ENCODE peak calls at places on chromosomes 16 and 17, in seven cellular contexts. One of them, this sample, is unnamed.

GRCh38 chr16:75382611-75383010 is 50.7 kb downstream of the CFDP1 start:
- DNase-seq in H9: no peak
- DNase-seq in DND-41: no peak
- DNase-seq in substantia nigra: no peak
- DNase-seq in heart left ventricle: no peak
- DNase-seq in upper lobe of right lung: no peak
- DNase-seq in RWPE1: peak; percentile 12
- DNase-seq in this sample: no peak

GRCh38 chr16:7398536-7398935 is 65.9 kb downstream of the RBFOX1 start:
- DNase-seq in H9: no peak
- DNase-seq in DND-41: no peak
- DNase-seq in substantia nigra: no peak
- DNase-seq in heart left ventricle: no peak
- DNase-seq in upper lobe of right lung: no peak
- DNase-seq in RWPE1: no peak
- DNase-seq in this sample: no peak

GRCh38 chr16:85402910-85403692 is 210.0 kb upstream of the GSE1 start:
- DNase-seq in H9: no peak
- DNase-seq in DND-41: peak; percentile 86
- DNase-seq in substantia nigra: no peak
- DNase-seq in heart left ventricle: peak; percentile 76
- DNase-seq in upper lobe of right lung: peak; percentile 63
- DNase-seq in RWPE1: no peak
- DNase-seq in this sample: peak; percentile 89

GRCh38 chr17:3647769-3648540 is 11.4 kb downstream of the CTNS start:
- DNase-seq in H9: peak; percentile 85
- DNase-seq in DND-41: peak; percentile 47
- DNase-seq in substantia nigra: peak; percentile 61
- DNase-seq in heart left ventricle: no peak
- DNase-seq in upper lobe of right lung: no peak
- DNase-seq in RWPE1: no peak
- DNase-seq in this sample: no peak

GRCh38 chr16:27728691-27729090 is 178.7 kb downstream of the KATNIP start:
- DNase-seq in H9: no peak
- DNase-seq in DND-41: no peak
- DNase-seq in substantia nigra: no peak
- DNase-seq in heart left ventricle: no peak
- DNase-seq in upper lobe of right lung: no peak
- DNase-seq in RWPE1: peak; percentile 20
- DNase-seq in this sample: peak; percentile 36

GRCh38 chr16:66421891-66422290 is 5.2 kb upstream of the BEAN1 start:
- DNase-seq in H9: no peak
- DNase-seq in DND-41: no peak
- DNase-seq in substantia nigra: no peak
- DNase-seq in heart left ventricle: no peak
- DNase-seq in upper lobe of right lung: no peak
- DNase-seq in RWPE1: no peak
- DNase-seq in this sample: no peak

GRCh38 chr16:67470314-67470713 is 10.6 kb downstream of the ATP6V0D1 start:
- DNase-seq in H9: no peak
- DNase-seq in DND-41: no peak
- DNase-seq in substantia nigra: peak; percentile 97
- DNase-seq in heart left ventricle: peak; percentile 88
- DNase-seq in upper lobe of right lung: peak; percentile 89
- DNase-seq in RWPE1: no peak
- DNase-seq in this sample: peak; percentile 88

GRCh38 chr16:47523342-47524006 is 62.3 kb downstream of the PHKB start:
- DNase-seq in H9: no peak
- DNase-seq in DND-41: no peak
- DNase-seq in substantia nigra: no peak
- DNase-seq in heart left ventricle: no peak
- DNase-seq in upper lobe of right lung: no peak
- DNase-seq in RWPE1: no peak
- DNase-seq in this sample: no peak

GRCh38 chr17:57861000-57861736 is 11.3 kb upstream of the MRPS23 start:
- DNase-seq in H9: peak; percentile 70
- DNase-seq in DND-41: peak; percentile 62
- DNase-seq in substantia nigra: peak; percentile 35
- DNase-seq in heart left ventricle: peak; percentile 67
- DNase-seq in upper lobe of right lung: peak; percentile 82
- DNase-seq in RWPE1: no peak
- DNase-seq in this sample: peak; percentile 89

GRCh38 chr16:52418206-52418605 is 128.7 kb downstream of the TOX3 start:
- DNase-seq in H9: no peak
- DNase-seq in DND-41: no peak
- DNase-seq in substantia nigra: no peak
- DNase-seq in heart left ventricle: no peak
- DNase-seq in upper lobe of right lung: no peak
- DNase-seq in RWPE1: no peak
- DNase-seq in this sample: no peak

GRCh38 chr16:11053916-11054460 is 109.6 kb downstream of the CLEC16A start:
- DNase-seq in H9: no peak
- DNase-seq in DND-41: peak; percentile 69
- DNase-seq in substantia nigra: no peak
- DNase-seq in heart left ventricle: no peak
- DNase-seq in upper lobe of right lung: peak; percentile 29
- DNase-seq in RWPE1: no peak
- DNase-seq in this sample: no peak

GRCh38 chr16:3780570-3780969 is 63.2 kb upstream of the TRAP1 start:
- DNase-seq in H9: no peak
- DNase-seq in DND-41: no peak
- DNase-seq in substantia nigra: no peak
- DNase-seq in heart left ventricle: no peak
- DNase-seq in upper lobe of right lung: no peak
- DNase-seq in RWPE1: peak; percentile 21
- DNase-seq in this sample: no peak

GRCh38 chr17:12047977-12048376 is 27.3 kb downstream of the MAP2K4 start:
- DNase-seq in H9: no peak
- DNase-seq in DND-41: no peak
- DNase-seq in substantia nigra: no peak
- DNase-seq in heart left ventricle: no peak
- DNase-seq in upper lobe of right lung: no peak
- DNase-seq in RWPE1: no peak
- DNase-seq in this sample: no peak

GRCh38 chr16:84960942-84961341 is 50.4 kb downstream of the ZDHHC7 start:
- DNase-seq in H9: no peak
- DNase-seq in DND-41: no peak
- DNase-seq in substantia nigra: no peak
- DNase-seq in heart left ventricle: no peak
- DNase-seq in upper lobe of right lung: no peak
- DNase-seq in RWPE1: no peak
- DNase-seq in this sample: no peak

GRCh38 chr17:4540224-4541040 is 14.8 kb downstream of the MYBBP1A start:
- DNase-seq in H9: peak; percentile 68
- DNase-seq in DND-41: no peak
- DNase-seq in substantia nigra: no peak
- DNase-seq in heart left ventricle: no peak
- DNase-seq in upper lobe of right lung: no peak
- DNase-seq in RWPE1: no peak
- DNase-seq in this sample: no peak

GRCh38 chr17:42407289-42407836 is 15.7 kb downstream of the CAVIN1 start:
- DNase-seq in H9: peak; percentile 91
- DNase-seq in DND-41: peak; percentile 45
- DNase-seq in substantia nigra: peak; percentile 80
- DNase-seq in heart left ventricle: peak; percentile 88
- DNase-seq in upper lobe of right lung: peak; percentile 90
- DNase-seq in RWPE1: peak; percentile 89
- DNase-seq in this sample: peak; percentile 91

GRCh38 chr17:42405963-42406495 is 17.0 kb downstream of the CAVIN1 start:
- DNase-seq in H9: peak; percentile 89
- DNase-seq in DND-41: peak; percentile 82
- DNase-seq in substantia nigra: peak; percentile 69
- DNase-seq in heart left ventricle: peak; percentile 83
- DNase-seq in upper lobe of right lung: peak; percentile 90
- DNase-seq in RWPE1: peak; percentile 34
- DNase-seq in this sample: peak; percentile 95

GRCh38 chr17:42405076-42405475 is 16.8 kb upstream of the STAT3 start:
- DNase-seq in H9: no peak
- DNase-seq in DND-41: no peak
- DNase-seq in substantia nigra: no peak
- DNase-seq in heart left ventricle: no peak
- DNase-seq in upper lobe of right lung: no peak
- DNase-seq in RWPE1: no peak
- DNase-seq in this sample: no peak

GRCh38 chr17:42408076-42408475 is 15.0 kb downstream of the CAVIN1 start:
- DNase-seq in H9: peak; percentile 70
- DNase-seq in DND-41: no peak
- DNase-seq in substantia nigra: peak; percentile 80
- DNase-seq in heart left ventricle: peak; percentile 77
- DNase-seq in upper lobe of right lung: no peak
- DNase-seq in RWPE1: no peak
- DNase-seq in this sample: no peak

GRCh38 chr17:42406602-42407288 is 16.3 kb downstream of the CAVIN1 start:
- DNase-seq in H9: no peak
- DNase-seq in DND-41: no peak
- DNase-seq in substantia nigra: no peak
- DNase-seq in heart left ventricle: peak; percentile 30
- DNase-seq in upper lobe of right lung: no peak
- DNase-seq in RWPE1: no peak
- DNase-seq in this sample: peak; percentile 53
- H3K27ac ChIP-seq in H9: no peak overlapping the region
- H3K27ac ChIP-seq in DND-41: no peak overlapping the region
- H3K27ac ChIP-seq in substantia nigra: peak overlapping the region; percentile 98
- H3K27ac ChIP-seq in heart left ventricle: peak overlapping the region; percentile 88
- H3K27ac ChIP-seq in upper lobe of right lung: peak overlapping the region; percentile 79
- H3K27ac ChIP-seq in RWPE1: peak overlapping the region; percentile 96
- H3K27ac ChIP-seq in this sample: peak overlapping the region; percentile 46

GRCh38 chr17:17208013-17208412 is 1.9 kb upstream of the PLD6 start:
- DNase-seq in H9: no peak
- DNase-seq in DND-41: no peak
- DNase-seq in substantia nigra: no peak
- DNase-seq in heart left ventricle: no peak
- DNase-seq in upper lobe of right lung: no peak
- DNase-seq in RWPE1: no peak
- DNase-seq in this sample: no peak
- H3K27ac ChIP-seq in H9: no peak overlapping the region
- H3K27ac ChIP-seq in DND-41: no peak overlapping the region
- H3K27ac ChIP-seq in substantia nigra: no peak overlapping the region
- H3K27ac ChIP-seq in heart left ventricle: no peak overlapping the region
- H3K27ac ChIP-seq in upper lobe of right lung: no peak overlapping the region
- H3K27ac ChIP-seq in RWPE1: peak overlapping the region; percentile 87
- H3K27ac ChIP-seq in this sample: no peak overlapping the region

GRCh38 chr16:88754912-88755744 is 29.9 kb downstream of the PIEZO1 start:
- DNase-seq in H9: peak; percentile 81
- DNase-seq in DND-41: no peak
- DNase-seq in substantia nigra: no peak
- DNase-seq in heart left ventricle: no peak
- DNase-seq in upper lobe of right lung: no peak
- DNase-seq in RWPE1: peak; percentile 82
- DNase-seq in this sample: no peak

GRCh38 chr16:88758227-88758943 is 26.6 kb downstream of the PIEZO1 start:
- DNase-seq in H9: no peak
- DNase-seq in DND-41: no peak
- DNase-seq in substantia nigra: no peak
- DNase-seq in heart left ventricle: no peak
- DNase-seq in upper lobe of right lung: no peak
- DNase-seq in RWPE1: no peak
- DNase-seq in this sample: no peak

GRCh38 chr16:88753600-88753999 is 31.4 kb downstream of the PIEZO1 start:
- DNase-seq in H9: no peak
- DNase-seq in DND-41: no peak
- DNase-seq in substantia nigra: no peak
- DNase-seq in heart left ventricle: no peak
- DNase-seq in upper lobe of right lung: no peak
- DNase-seq in RWPE1: no peak
- DNase-seq in this sample: no peak

GRCh38 chr16:88754109-88754911 is 30.7 kb downstream of the PIEZO1 start:
- DNase-seq in H9: no peak
- DNase-seq in DND-41: no peak
- DNase-seq in substantia nigra: no peak
- DNase-seq in heart left ventricle: no peak
- DNase-seq in upper lobe of right lung: no peak
- DNase-seq in RWPE1: no peak
- DNase-seq in this sample: no peak

DNA sequence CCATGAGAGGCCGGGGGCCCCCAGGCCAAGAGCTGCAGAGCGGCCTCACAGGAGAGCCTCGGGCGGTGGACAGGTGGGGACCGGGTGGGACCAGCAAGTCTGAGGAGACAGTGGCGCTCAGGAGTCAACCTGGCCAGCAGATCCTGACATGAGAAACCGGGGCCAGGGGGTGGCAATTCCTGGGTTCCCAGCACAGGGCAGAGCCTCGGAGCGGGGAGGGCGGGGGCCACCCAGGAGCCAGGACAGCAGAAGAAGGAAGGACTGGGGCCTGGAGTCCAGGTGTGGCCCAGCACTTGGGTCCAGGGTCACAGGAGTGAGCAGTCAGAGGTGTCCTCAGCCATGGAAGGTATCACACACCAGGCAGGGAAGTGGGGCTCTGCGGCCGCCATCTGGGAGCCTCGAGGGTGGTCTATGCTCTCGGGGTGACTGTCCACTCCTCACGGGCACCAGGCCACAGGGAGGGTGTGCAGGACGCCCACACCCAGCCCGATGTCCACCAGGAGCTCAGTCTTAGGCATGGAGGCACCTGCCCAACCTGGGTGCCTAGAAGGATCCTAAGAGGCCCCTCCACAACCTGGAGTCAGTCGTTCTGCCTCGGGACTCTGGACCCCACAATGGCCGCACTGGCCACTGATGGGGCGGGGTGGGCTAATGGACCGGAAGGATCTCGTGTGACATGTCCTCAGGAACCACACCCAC is 29.1 kb downstream of the PIEZO1 start:
- DNase-seq in H9: no peak
- DNase-seq in DND-41: no peak
- DNase-seq in substantia nigra: no peak
- DNase-seq in heart left ventricle: no peak
- DNase-seq in upper lobe of right lung: no peak
- DNase-seq in RWPE1: no peak
- DNase-seq in this sample: no peak
- H3K27ac ChIP-seq in H9: no peak overlapping the region
- H3K27ac ChIP-seq in DND-41: no peak overlapping the region
- H3K27ac ChIP-seq in substantia nigra: no peak overlapping the region
- H3K27ac ChIP-seq in heart left ventricle: no peak overlapping the region
- H3K27ac ChIP-seq in upper lobe of right lung: no peak overlapping the region
- H3K27ac ChIP-seq in RWPE1: peak overlapping the region; percentile 79
- H3K27ac ChIP-seq in this sample: no peak overlapping the region

GRCh38 chr17:76540381-76541300 is 797 bp downstream of the PRCD start:
- DNase-seq in H9: peak; percentile 100
- DNase-seq in DND-41: peak; percentile 32
- DNase-seq in substantia nigra: peak; percentile 98
- DNase-seq in heart left ventricle: peak; percentile 96
- DNase-seq in upper lobe of right lung: peak; percentile 92
- DNase-seq in RWPE1: peak; percentile 95
- DNase-seq in this sample: peak; percentile 96

GRCh38 chr17:76538281-76538931 is 897 bp upstream of the CYGB start:
- DNase-seq in H9: peak; percentile 68
- DNase-seq in DND-41: no peak
- DNase-seq in substantia nigra: peak; percentile 44
- DNase-seq in heart left ventricle: no peak
- DNase-seq in upper lobe of right lung: peak; percentile 68
- DNase-seq in RWPE1: no peak
- DNase-seq in this sample: peak; percentile 53

GRCh38 chr17:76538941-76539340 is 903 bp upstream of the PRCD start:
- DNase-seq in H9: no peak
- DNase-seq in DND-41: no peak
- DNase-seq in substantia nigra: no peak
- DNase-seq in heart left ventricle: no peak
- DNase-seq in upper lobe of right lung: no peak
- DNase-seq in RWPE1: no peak
- DNase-seq in this sample: no peak

GRCh38 chr17:76537578-76538280 is at the start of gene CYGB:
- DNase-seq in H9: no peak
- DNase-seq in DND-41: no peak
- DNase-seq in substantia nigra: no peak
- DNase-seq in heart left ventricle: peak; percentile 66
- DNase-seq in upper lobe of right lung: peak; percentile 75
- DNase-seq in RWPE1: no peak
- DNase-seq in this sample: peak; percentile 81

GRCh38 chr17:76539631-76540271 is at the start of gene PRCD:
- DNase-seq in H9: peak; percentile 58
- DNase-seq in DND-41: no peak
- DNase-seq in substantia nigra: no peak
- DNase-seq in heart left ventricle: no peak
- DNase-seq in upper lobe of right lung: no peak
- DNase-seq in RWPE1: no peak
- DNase-seq in this sample: peak; percentile 60
- H3K27ac ChIP-seq in H9: no peak within 1 kb of the TSS
- H3K27ac ChIP-seq in DND-41: no peak within 1 kb of the TSS
- H3K27ac ChIP-seq in substantia nigra: peak within 1 kb of the TSS; percentile 87
- H3K27ac ChIP-seq in heart left ventricle: peak within 1 kb of the TSS; percentile 58
- H3K27ac ChIP-seq in upper lobe of right lung: peak within 1 kb of the TSS; percentile 36
- H3K27ac ChIP-seq in RWPE1: peak within 1 kb of the TSS; percentile 99
- H3K27ac ChIP-seq in this sample: no peak within 1 kb of the TSS